ENCODE peak calls at places on chromosome 18, in nine cellular contexts. F is stomach, H is spleen, X is tibial artery, E is PC-3, O is right lobe of liver, V is adrenal gland, D is neural progenitor cell, B is sigmoid colon. I is an unnamed sample. For H3K4me1, the result is how much of the 10 kb centered on the place peaks cover.

GRCh38 chr18:36496022-36496421 is 198.5 kb downstream of the FHOD3 start:
- DNase-seq in B (no peak), X (no peak), V (no peak), E (no peak), F (no peak), H (no peak), O (no peak), D (no peak), I (no peak)

GRCh38 chr18:35618703-35619102 is 37.2 kb downstream of the GALNT1 start:
- DNase-seq in E (no peak), V (no peak), D (peak), H (no peak), F (no peak), B (no peak), O (no peak), X (no peak), I (no peak)

GRCh38 chr18:80197490-80197889 is 49.8 kb downstream of the PARD6G start:
- DNase-seq in B (no peak), F (no peak), V (no peak), O (no peak), E (no peak), D (no peak), X (no peak), H (no peak), I (peak)

GRCh38 chr18:72181241-72181764 is 362.8 kb downstream of the CBLN2 start:
- DNase-seq in V (no peak), E (no peak), X (no peak), O (no peak), H (no peak), D (no peak), F (no peak), B (no peak), I (no peak)

GRCh38 chr18:42310956-42311355 is 355.9 kb downstream of the PIK3C3 start:
- DNase-seq in B (no peak), O (no peak), H (no peak), E (no peak), V (no peak), F (no peak), X (peak), D (peak), I (peak)

GRCh38 chr18:62536005-62536404 is 13.2 kb downstream of the ZCCHC2 start:
- DNase-seq in D (no peak), F (no peak), X (no peak), E (no peak), O (no peak), H (no peak), B (no peak), V (no peak), I (no peak)

GRCh38 chr18:26468931-26469340 is 79.4 kb downstream of the KCTD1 start:
- DNase-seq in F (no peak), E (peak), H (no peak), X (no peak), B (no peak), V (no peak), D (peak), O (no peak), I (no peak)

GRCh38 chr18:30501594-30501993 is 540.9 kb downstream of the DSC3 start:
- DNase-seq in H (no peak), E (no peak), B (no peak), F (no peak), D (no peak), X (no peak), V (no peak), O (no peak), I (no peak)

GRCh38 chr18:80147037-80147417 is 38.0 kb downstream of the ADNP2 start:
- DNase-seq in B (no peak), D (no peak), O (no peak), E (no peak), V (no peak), F (no peak), X (no peak), H (no peak), I (no peak)

GRCh38 chr18:8705941-8706544 is 687 bp downstream of the MTCL1 start:
- DNase-seq in H (peak), B (peak), D (peak), X (no peak), F (no peak), O (peak), E (peak), V (peak), I (no peak)

GRCh38 chr18:72675394-72675793 is 131.3 kb upstream of the CBLN2 start:
- DNase-seq in O (no peak), H (no peak), B (no peak), F (no peak), V (no peak), D (peak), E (no peak), X (no peak), I (no peak)

GRCh38 chr18:51664236-51664635 is 466.8 kb upstream of the MEX3C start:
- DNase-seq in V (no peak), O (no peak), H (no peak), D (no peak), F (no peak), E (no peak), X (no peak), B (no peak), I (no peak)

GRCh38 chr18:66616523-66616983 is 12.7 kb upstream of the CDH19 start:
- DNase-seq in O (no peak), E (peak), B (no peak), V (no peak), H (no peak), F (no peak), D (peak), X (no peak), I (no peak)

GRCh38 chr18:54357082-54357659 is 487 bp downstream of the STARD6 start:
- DNase-seq in F (no peak), B (no peak), X (no peak), H (no peak), D (no peak), O (no peak), V (no peak), E (no peak), I (no peak)

GRCh38 chr18:10659594-10659993 is 133.8 kb downstream of the NAPG start:
- DNase-seq in V (no peak), E (no peak), F (no peak), D (no peak), X (no peak), B (no peak), O (no peak), H (no peak), I (no peak)

GRCh38 chr18:3514312-3515216 is 64.6 kb downstream of the TGIF1 start:
- DNase-seq in O (no peak), D (no peak), V (no peak), H (no peak), X (no peak), B (no peak), E (peak), F (no peak), I (no peak)

GRCh38 chr18:3984163-3984757 is 470.8 kb downstream of the DLGAP1 start:
- DNase-seq in O (no peak), B (no peak), V (no peak), D (no peak), E (no peak), H (no peak), X (no peak), F (no peak), I (no peak)

GRCh38 chr18:56451188-56451587 is 187.2 kb downstream of the TXNL1 start:
- DNase-seq in D (no peak), F (no peak), X (no peak), E (peak), V (no peak), B (no peak), O (no peak), H (no peak), I (no peak)

GRCh38 chr18:11021477-11021876 is 127.9 kb downstream of the PIEZO2 start:
- DNase-seq in H (no peak), B (no peak), O (no peak), F (no peak), D (no peak), X (no peak), E (no peak), V (no peak), I (no peak)

GRCh38 chr18:9604348-9604747 is 10.0 kb downstream of the PPP4R1 start:
- DNase-seq in O (no peak), H (no peak), D (no peak), F (no peak), E (no peak), X (no peak), V (no peak), B (no peak), I (no peak)

GRCh38 chr18:28767781-28768211 is 590.9 kb upstream of the CDH2 start:
- DNase-seq in H (no peak), O (no peak), V (no peak), E (peak), D (no peak), F (no peak), B (no peak), X (no peak), I (no peak)

GRCh38 chr18:75896865-75897264 is 469.4 kb upstream of the SMIM21 start:
- DNase-seq in O (no peak), D (peak), X (no peak), E (peak), B (no peak), H (no peak), V (no peak), F (no peak), I (no peak)

GRCh38 chr18:74806700-74807416 is 209.2 kb downstream of the ZNF407 start:
- DNase-seq in O (no peak), E (peak), F (no peak), H (no peak), X (no peak), B (no peak), V (no peak), D (no peak), I (no peak)

GRCh38 chr18:985301-985700 is 80.6 kb downstream of the ADCYAP1 start:
- DNase-seq in E (no peak), H (no peak), F (no peak), D (peak), X (no peak), B (no peak), V (no peak), O (no peak), I (no peak)

GRCh38 chr18:76349067-76349715 is 145.9 kb downstream of the ZNF516 start:
- DNase-seq in H (no peak), B (peak), E (peak), O (peak), X (peak), V (peak), F (peak), D (peak), I (peak)

GRCh38 chr18:26549103-26549485 is 741 bp upstream of the KCTD1 start:
- DNase-seq in B (peak), X (peak), E (peak), O (no peak), D (no peak), F (peak), V (peak), H (peak), I (no peak)

GRCh38 chr18:41395695-41396094 is 559.3 kb upstream of the PIK3C3 start:
- DNase-seq in D (no peak), H (no peak), E (peak), O (no peak), X (no peak), B (no peak), F (no peak), V (no peak), I (no peak)

GRCh38 chr18:66138642-66139041 is 387.8 kb downstream of the CDH7 start:
- DNase-seq in O (no peak), B (no peak), H (no peak), F (no peak), E (no peak), D (no peak), V (no peak), X (no peak), I (no peak)

GRCh38 chr18:32920796-32921787 is 148.3 kb upstream of the KLHL14 start:
- DNase-seq in O (no peak), H (no peak), V (no peak), B (no peak), F (no peak), X (no peak), D (no peak), E (peak), I (no peak)

GRCh38 chr18:10477863-10478260 is 23.4 kb downstream of the APCDD1 start:
- DNase-seq in X (no peak), O (no peak), V (no peak), H (no peak), E (no peak), B (no peak), F (no peak), D (no peak), I (no peak)

GRCh38 chr18:54023471-54023870 is 201.0 kb downstream of the MBD2 start:
- DNase-seq in B (no peak), V (no peak), O (no peak), H (no peak), X (no peak), F (no peak), E (peak), D (no peak), I (no peak)

GRCh38 chr18:3661121-3661520 is 211.1 kb downstream of the TGIF1 start:
- DNase-seq in V (no peak), D (no peak), F (no peak), H (no peak), B (no peak), X (peak), E (no peak), O (no peak), I (no peak)

GRCh38 chr18:10687161-10687925 is 161.5 kb downstream of the NAPG start:
- DNase-seq in O (no peak), B (no peak), X (no peak), E (no peak), D (no peak), F (no peak), H (no peak), V (no peak), I (no peak)

GRCh38 chr18:12307871-12308385 is at the start of gene TUBB6:
- DNase-seq in F (peak), D (peak), B (peak), V (peak), O (peak), X (peak), E (no peak), H (peak), I (peak)

DNA sequence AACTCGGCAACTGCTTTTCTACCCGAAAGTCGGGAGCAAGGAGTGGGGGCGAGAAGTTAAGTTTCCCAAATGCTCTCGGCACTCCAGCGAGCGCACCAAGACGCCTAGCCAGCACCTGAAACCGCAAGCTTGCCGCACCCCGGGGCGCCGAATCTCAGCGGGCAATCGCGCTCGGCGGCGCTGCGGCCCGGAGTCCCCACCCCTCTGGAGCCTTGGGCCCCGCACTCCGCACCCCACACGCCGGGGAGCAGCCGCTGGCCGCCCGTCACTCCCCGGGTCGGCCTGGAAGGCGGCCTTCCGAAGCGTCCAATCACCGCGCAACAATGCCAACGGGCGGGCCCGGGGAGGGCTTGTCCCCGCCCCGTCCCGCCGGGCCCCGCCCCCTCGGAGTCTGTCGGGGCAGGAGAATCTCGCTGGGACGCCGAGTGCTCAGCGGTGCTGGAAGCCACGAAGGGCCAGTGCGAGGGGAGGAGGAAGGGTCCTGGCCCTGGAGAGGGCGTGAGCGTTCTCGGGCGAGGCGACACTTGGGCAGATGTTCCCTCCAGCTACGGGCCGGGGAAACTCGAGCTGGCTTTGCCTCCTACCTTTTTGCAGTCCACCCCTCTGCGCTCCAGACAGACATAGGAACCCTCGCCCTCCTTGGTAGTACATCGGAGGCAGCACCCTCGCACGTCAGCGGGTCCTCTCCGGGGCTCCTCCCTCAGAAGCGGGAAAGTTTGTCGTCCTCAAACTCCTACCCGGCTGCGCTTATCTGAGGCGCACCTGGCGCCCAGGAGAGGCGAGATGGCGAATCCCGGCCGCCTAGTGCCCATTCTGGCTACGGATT is 1.1 kb upstream of the ZBTB7C start:
- DNase-seq in H (peak), X (peak), D (peak), B (peak), F (peak), O (peak), E (peak), V (peak), I (peak)
- H3K27ac ChIP-seq in H (peak), X (peak), D (no peak), B (peak), F (peak), O (no peak), E (no peak), V (peak), I (peak)

DNA sequence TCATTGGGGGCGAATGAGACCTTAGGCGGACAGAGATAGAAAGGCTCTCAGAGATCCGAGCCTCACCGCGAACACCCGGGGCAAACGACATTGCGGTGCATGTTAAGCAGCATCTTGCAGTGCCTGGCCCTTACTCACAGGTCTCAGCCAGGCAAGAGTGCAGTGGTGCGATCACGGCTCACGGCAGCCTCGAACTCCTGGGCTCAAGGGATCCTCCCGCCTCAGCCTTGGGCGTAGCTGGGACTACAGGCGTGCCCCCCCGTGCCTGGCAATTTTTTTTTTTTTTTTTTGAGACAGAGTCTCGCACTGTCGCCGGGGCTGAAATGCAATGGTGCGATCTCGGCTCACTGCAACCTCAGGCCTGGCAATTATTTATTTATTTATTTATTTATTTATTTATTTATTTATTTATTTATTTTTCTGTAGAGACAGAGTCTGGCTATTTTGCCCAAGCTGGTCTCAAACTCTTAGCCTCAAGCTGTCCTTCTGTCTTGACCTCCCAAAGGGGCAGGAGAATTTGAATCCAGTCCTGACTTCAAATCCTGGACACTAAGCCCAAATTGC is 1.3 kb downstream of the LAMA3 start:
- DNase-seq in X (no peak), D (peak), V (no peak), B (no peak), H (no peak), F (no peak), E (peak), O (no peak), I (no peak)
- H3K4me3 ChIP-seq in X (peak), D (peak), V (no peak), B (peak), H (no peak), F (peak), E (peak), O (no peak), I (no peak)

GRCh38 chr18:27713037-27713726 is 463.7 kb downstream of the CDH2 start:
- DNase-seq in F (no peak), V (no peak), X (no peak), B (no peak), H (no peak), D (peak), E (no peak), O (no peak), I (no peak)
- H3K4me1 ChIP-seq in F (under half), V (under half), X (under half), B (under half), H (under half), D (half or more), E (under half), O (under half), I (under half)

GRCh38 chr18:6746386-6746960 is 17.0 kb downstream of the ARHGAP28 start:
- DNase-seq in X (no peak), B (no peak), F (no peak), E (peak), V (no peak), O (no peak), H (no peak), D (no peak), I (no peak)
- H3K27ac ChIP-seq in X (no peak), B (no peak), F (no peak), E (peak), V (no peak), O (no peak), H (no peak), D (no peak), I (no peak)

DNA sequence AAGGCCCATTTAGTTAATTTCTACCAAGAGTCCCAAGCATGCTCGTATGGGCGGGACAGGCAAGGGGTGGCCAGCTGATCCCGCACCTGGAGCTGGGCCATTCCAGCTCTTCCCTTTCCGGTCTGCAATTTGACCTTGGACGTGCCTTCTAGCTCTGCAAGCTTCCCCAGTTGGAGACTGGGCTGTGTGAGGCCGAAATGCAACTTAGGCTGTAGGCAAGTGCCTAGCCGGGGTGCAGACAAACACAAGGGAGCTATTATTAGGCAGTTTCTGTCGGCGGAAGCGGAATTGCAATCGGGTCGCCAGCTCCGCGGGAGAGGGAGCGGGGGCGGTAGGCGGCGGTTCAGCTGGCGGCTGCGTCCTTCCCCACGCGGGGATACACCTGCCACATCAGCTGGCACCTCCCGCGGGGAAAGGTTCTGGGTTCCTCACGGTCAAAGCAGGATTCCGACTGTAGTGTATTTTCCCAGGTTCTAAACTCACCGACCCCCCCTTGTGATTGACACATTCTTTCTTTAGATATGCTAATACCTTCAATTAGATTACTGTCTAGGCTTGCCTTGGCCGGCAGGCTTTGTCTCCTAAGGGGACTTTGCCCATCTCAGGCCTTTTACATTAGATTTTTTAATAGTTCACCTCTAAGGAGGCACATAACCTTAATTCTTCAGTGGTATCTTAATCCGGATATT is 17.1 kb upstream of the ZNF532 start:
- DNase-seq in B (no peak), E (no peak), O (peak), V (no peak), X (no peak), H (peak), D (peak), F (no peak), I (no peak)
- H3K4me3 ChIP-seq in B (peak), E (no peak), O (peak), V (no peak), X (peak), H (no peak), D (peak), F (peak), I (peak)

GRCh38 chr18:22101731-22102130 is 67.7 kb upstream of the GATA6 start:
- DNase-seq in F (no peak), E (no peak), H (no peak), O (peak), B (no peak), X (no peak), D (no peak), V (no peak), I (no peak)

GRCh38 chr18:22094375-22094767 is 75.0 kb upstream of the GATA6 start:
- DNase-seq in F (no peak), E (no peak), O (peak), D (no peak), X (no peak), B (no peak), V (no peak), H (no peak), I (no peak)

GRCh38 chr18:22102948-22103663 is 66.3 kb upstream of the GATA6 start:
- DNase-seq in D (no peak), H (no peak), B (no peak), E (no peak), O (peak), X (peak), F (no peak), V (no peak), I (no peak)

GRCh38 chr18:22099925-22100324 is 69.5 kb upstream of the GATA6 start:
- DNase-seq in D (no peak), F (no peak), V (no peak), O (peak), B (no peak), E (no peak), H (no peak), X (no peak), I (no peak)

GRCh38 chr18:22098563-22098989 is 70.8 kb upstream of the GATA6 start:
- DNase-seq in O (peak), X (no peak), H (no peak), B (no peak), F (no peak), D (no peak), V (no peak), E (no peak), I (no peak)
- H3K4me1 ChIP-seq in O (under half), X (under half), H (under half), B (under half), F (under half), D (under half), V (under half), E (under half), I (under half)

DNA sequence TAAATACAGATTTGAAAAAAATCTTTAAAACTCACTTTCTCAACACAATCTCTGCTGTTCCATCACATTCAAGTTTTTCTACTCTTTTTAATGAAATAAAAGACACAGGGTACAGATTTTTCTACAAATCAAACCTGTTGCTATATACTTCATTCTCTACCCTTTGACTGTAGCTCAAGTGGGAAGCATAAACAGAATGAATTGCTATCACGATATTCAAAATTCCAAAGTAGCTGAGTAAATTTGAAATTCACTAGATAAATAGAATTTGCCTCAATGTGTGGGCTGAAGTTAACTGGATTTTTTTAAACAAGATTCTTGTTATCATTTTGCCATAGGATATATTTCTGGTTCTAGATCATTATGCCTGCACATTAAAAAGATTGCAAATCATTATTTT is 185.9 kb downstream of the ZNF521 start:
- DNase-seq in H (no peak), E (no peak), D (no peak), O (no peak), X (no peak), B (no peak), F (no peak), V (no peak), I (no peak)
- H3K27ac ChIP-seq in H (no peak), E (no peak), D (peak), O (no peak), X (no peak), B (no peak), F (no peak), V (no peak), I (no peak)

I was measured in right atrium auricular region.